ENCODE peak calls at places on chromosomes 5 and 9, in nine cellular contexts. O is NCI-H1105 treated with DMSO at 0.1 percent for 48 hours; B is activated CD8-positive, alpha-beta T cell treated with anti-CD3 and anti-CD28 coated beads for 36 hours; U is SW 1271; P is IMR-90; L is frontal cortex; C is GDM1; D is HTR-8/SVneo; W is non-pigmented ciliary epithelial cell. N is an unnamed sample.

GRCh38 chr9:128034821-128035764 is 32.0 kb downstream of the NAIF1 start:
- DNase-seq in B (peak), O (peak), C (peak), P (peak), W (peak), U (peak), L (peak), D (peak), N (peak)

GRCh38 chr5:179400020-179400419 is 54.8 kb upstream of the ADAMTS2 start:
- DNase-seq in O (no peak), W (no peak), P (no peak), U (no peak), B (no peak), L (no peak), D (no peak), C (no peak), N (no peak)

GRCh38 chr9:130869250-130869649 is 27.4 kb downstream of the QRFP start:
- DNase-seq in L (no peak), C (no peak), U (no peak), O (peak), B (no peak), P (peak), D (no peak), W (no peak), N (no peak)

GRCh38 chr5:82387041-82387818 is 109.1 kb upstream of the RPS23 start:
- DNase-seq in U (no peak), D (no peak), O (no peak), B (no peak), L (no peak), C (no peak), W (peak), P (peak), N (no peak)

GRCh38 chr9:111715471-111715870 is 54.1 kb downstream of the GNG10 start:
- DNase-seq in D (no peak), W (no peak), B (no peak), P (peak), L (no peak), U (no peak), C (no peak), O (no peak), N (no peak)

GRCh38 chr9:126127591-126127990 is 199.0 kb upstream of the MVB12B start:
- DNase-seq in B (no peak), C (no peak), U (no peak), O (no peak), P (no peak), W (no peak), L (no peak), D (no peak), N (no peak)

GRCh38 chr9:1837453-1838084 is 177.6 kb upstream of the SMARCA2 start:
- DNase-seq in D (peak), W (no peak), L (no peak), P (peak), C (no peak), B (peak), O (peak), U (no peak), N (no peak)

GRCh38 chr9:110911659-110912473 is 126.4 kb downstream of the LPAR1 start:
- DNase-seq in P (peak), U (no peak), O (no peak), B (no peak), C (no peak), D (no peak), L (no peak), W (no peak), N (no peak)

GRCh38 chr9:2925016-2925415 is 81.1 kb upstream of the PUM3 start:
- DNase-seq in P (no peak), C (no peak), U (no peak), D (no peak), O (no peak), W (no peak), L (no peak), B (no peak), N (no peak)

GRCh38 chr5:112407240-112407639 is 11.8 kb downstream of the EPB41L4A start:
- DNase-seq in P (no peak), U (no peak), O (no peak), B (no peak), W (no peak), D (no peak), L (no peak), C (no peak), N (no peak)

GRCh38 chr5:142012186-142012785 is 541 bp downstream of the GNPDA1 start:
- DNase-seq in L (no peak), D (no peak), P (no peak), C (peak), W (no peak), O (no peak), U (peak), B (peak), N (no peak)

GRCh38 chr5:53331463-53331862 is 149.0 kb upstream of the FST start:
- DNase-seq in C (no peak), O (no peak), B (no peak), P (peak), L (no peak), U (peak), W (peak), D (peak), N (no peak)

GRCh38 chr9:94807556-94807955 is 81.1 kb downstream of the AOPEP start:
- DNase-seq in U (no peak), P (peak), W (no peak), B (no peak), O (no peak), L (no peak), C (no peak), D (no peak), N (no peak)

GRCh38 chr5:154588091-154588762 is 110.2 kb upstream of the HAND1 start:
- DNase-seq in O (no peak), L (no peak), C (no peak), W (no peak), P (no peak), B (no peak), U (no peak), D (no peak), N (no peak)

GRCh38 chr9:113403651-113404050 is 2.6 kb upstream of the ALAD start:
- DNase-seq in O (no peak), D (no peak), C (no peak), P (no peak), B (no peak), W (no peak), L (no peak), U (no peak), N (no peak)

GRCh38 chr5:130032807-130033206 is 128.5 kb downstream of the CHSY3 start:
- DNase-seq in U (no peak), C (no peak), D (no peak), O (no peak), L (no peak), B (no peak), P (no peak), W (no peak), N (peak)

GRCh38 chr5:132254321-132254977 is 3.0 kb upstream of the PDLIM4 start:
- DNase-seq in D (no peak), C (no peak), B (no peak), O (no peak), U (no peak), P (no peak), L (no peak), W (no peak), N (no peak)

GRCh38 chr5:173771058-173771742 is 116.9 kb upstream of the CPEB4 start:
- DNase-seq in B (no peak), O (no peak), D (no peak), W (no peak), U (no peak), L (no peak), P (no peak), C (no peak), N (no peak)

GRCh38 chr9:108759835-108760234 is 96.0 kb downstream of the ACTL7B start:
- DNase-seq in B (no peak), O (peak), L (no peak), U (no peak), P (no peak), D (no peak), C (no peak), W (no peak), N (no peak)

GRCh38 chr9:4301971-4302427 is 2.1 kb upstream of the GLIS3 start:
- DNase-seq in B (peak), O (no peak), L (no peak), C (no peak), W (no peak), D (peak), U (no peak), P (peak), N (peak)

GRCh38 chr9:21904776-21905175 is 89.4 kb downstream of the CDKN2A start:
- DNase-seq in O (no peak), C (no peak), W (no peak), B (no peak), P (no peak), L (no peak), U (no peak), D (no peak), N (no peak)

GRCh38 chr5:141771031-141771430 is 89.0 kb upstream of the ARAP3 start:
- DNase-seq in L (no peak), C (no peak), D (no peak), W (no peak), B (no peak), O (no peak), U (no peak), P (peak), N (no peak)

GRCh38 chr9:962023-962422 is 14.4 kb upstream of the DMRT3 start:
- DNase-seq in C (no peak), U (no peak), O (no peak), P (peak), D (no peak), W (no peak), B (no peak), L (no peak), N (no peak)